ENCODE peak calls at places on chromosomes 4 and X, in eight cellular contexts. Y is A172, H is fibroblast of the conjunctiva, M is left lung, A is NCI-H146, P is RCC 7860, J is SW480, L is neural crest cell. E is an unnamed sample.

GRCh38 chrX:119647552-119648420 is 41.6 kb upstream of the NKRF start:
- DNase-seq in Y (no peak), H (no peak), M (no peak), A (no peak), P (no peak), J (no peak), L (no peak), E (no peak)

GRCh38 chr4:144658908-144659307 is 13.0 kb downstream of the HHIP start:
- DNase-seq in Y (peak), H (no peak), M (no peak), A (no peak), P (no peak), J (no peak), L (no peak), E (no peak)

GRCh38 chr4:174119051-174119450 is 164.4 kb downstream of the FBXO8 start:
- DNase-seq in Y (peak), H (peak), M (no peak), A (no peak), P (no peak), J (no peak), L (no peak), E (no peak)

GRCh38 chr4:101280866-101281600 is 66.3 kb downstream of the PPP3CA start:
- DNase-seq in Y (no peak), H (no peak), M (no peak), A (no peak), P (no peak), J (no peak), L (no peak), E (no peak)

GRCh38 chrX:49987651-49988050 is 65.3 kb downstream of the CLCN5 start:
- DNase-seq in Y (no peak), H (no peak), M (no peak), A (no peak), P (no peak), J (no peak), L (no peak), E (no peak)

GRCh38 chrX:56783450-56783831 is 54.4 kb downstream of the NBDY start:
- DNase-seq in Y (no peak), H (peak), M (no peak), A (peak), P (no peak), J (no peak), L (no peak), E (no peak)

GRCh38 chr4:143555676-143556075 is 42.2 kb downstream of the SMARCA5 start:
- DNase-seq in Y (no peak), H (no peak), M (no peak), A (no peak), P (no peak), J (no peak), L (no peak), E (no peak)

GRCh38 chr4:157075811-157076577 is at the start of gene GLRB:
- DNase-seq in Y (no peak), H (no peak), M (peak), A (peak), P (no peak), J (no peak), L (peak), E (no peak)

GRCh38 chr4:168639914-168640313 is 143.1 kb downstream of the PALLD start:
- DNase-seq in Y (no peak), H (no peak), M (no peak), A (no peak), P (no peak), J (no peak), L (no peak), E (no peak)

GRCh38 chr4:69991016-69991415 is 4.8 kb upstream of the STATH start:
- DNase-seq in Y (no peak), H (no peak), M (no peak), A (no peak), P (no peak), J (no peak), L (no peak), E (no peak)

GRCh38 chr4:152258391-152258790 is 277.5 kb downstream of the FBXW7 start:
- DNase-seq in Y (no peak), H (no peak), M (no peak), A (no peak), P (no peak), J (no peak), L (no peak), E (no peak)

GRCh38 chrX:99398578-99398977 is 1011.5 kb downstream of the PCDH19 start:
- DNase-seq in Y (no peak), H (no peak), M (no peak), A (no peak), P (no peak), J (no peak), L (no peak), E (no peak)

GRCh38 chr4:128475597-128475996 is 188.0 kb upstream of the PGRMC2 start:
- DNase-seq in Y (no peak), H (no peak), M (no peak), A (no peak), P (no peak), J (no peak), L (no peak), E (no peak)

GRCh38 chrX:130086414-130087207 is 23.7 kb downstream of the ELF4 start:
- DNase-seq in Y (no peak), H (no peak), M (peak), A (peak), P (no peak), J (no peak), L (no peak), E (no peak)

GRCh38 chr4:66991521-66991920 is 553.8 kb downstream of the CENPC start:
- DNase-seq in Y (no peak), H (no peak), M (no peak), A (no peak), P (no peak), J (no peak), L (no peak), E (no peak)

GRCh38 chr4:108172780-108173598 is 4.3 kb upstream of the LEF1 start:
- DNase-seq in Y (peak), H (no peak), M (peak), A (peak), P (peak), J (peak), L (peak), E (no peak)

GRCh38 chr4:164872481-164872880 is 4.5 kb upstream of the APELA start:
- DNase-seq in Y (no peak), H (no peak), M (no peak), A (no peak), P (no peak), J (no peak), L (no peak), E (no peak)

GRCh38 chrX:68249401-68249831 is 183.9 kb downstream of the OPHN1 start:
- DNase-seq in Y (no peak), H (peak), M (no peak), A (no peak), P (no peak), J (no peak), L (no peak), E (no peak)

GRCh38 chr4:158934996-158935669 is 166.3 kb downstream of the FNIP2 start:
- DNase-seq in Y (no peak), H (no peak), M (no peak), A (no peak), P (no peak), J (no peak), L (no peak), E (no peak)

GRCh38 chr4:87716350-87717041 is 66.4 kb downstream of the DMP1 start:
- DNase-seq in Y (no peak), H (no peak), M (no peak), A (no peak), P (no peak), J (no peak), L (no peak), E (no peak)

GRCh38 chrX:65451663-65452062 is 82.9 kb downstream of the LAS1L start:
- DNase-seq in Y (peak), H (peak), M (no peak), A (peak), P (peak), J (peak), L (peak), E (no peak)

GRCh38 chrX:45198706-45199105 is 2.0 kb downstream of the DIPK2B start:
- DNase-seq in Y (no peak), H (no peak), M (no peak), A (no peak), P (no peak), J (no peak), L (no peak), E (no peak)

GRCh38 chr4:2932561-2932950 is 30.6 kb downstream of the NOP14 start:
- DNase-seq in Y (no peak), H (no peak), M (peak), A (no peak), P (no peak), J (no peak), L (no peak), E (peak)

GRCh38 chrX:127030011-127030738 is 210.6 kb downstream of the PRR32 start:
- DNase-seq in Y (no peak), H (no peak), M (no peak), A (no peak), P (no peak), J (no peak), L (no peak), E (no peak)

GRCh38 chr4:128707864-128708263 is 101.6 kb upstream of the JADE1 start:
- DNase-seq in Y (no peak), H (peak), M (no peak), A (no peak), P (no peak), J (no peak), L (no peak), E (no peak)

GRCh38 chrX:150897371-150898319 is 823 bp downstream of the CD99L2 start:
- DNase-seq in Y (peak), H (no peak), M (peak), A (peak), P (no peak), J (no peak), L (no peak), E (no peak)

GRCh38 chrX:44482575-44482974 is 60.1 kb downstream of the FUNDC1 start:
- DNase-seq in Y (no peak), H (no peak), M (no peak), A (no peak), P (no peak), J (no peak), L (no peak), E (no peak)

GRCh38 chrX:58025979-58026378 is 115.7 kb upstream of the ZXDA start:
- DNase-seq in Y (peak), H (no peak), M (no peak), A (peak), P (peak), J (peak), L (no peak), E (no peak)

GRCh38 chr4:74364649-74365491 is at the start of gene EREG:
- DNase-seq in Y (no peak), H (peak), M (peak), A (peak), P (peak), J (peak), L (peak), E (peak)

GRCh38 chr4:36990108-36990872 is 254.3 kb upstream of the NWD2 start:
- DNase-seq in Y (no peak), H (no peak), M (no peak), A (no peak), P (no peak), J (no peak), L (no peak), E (no peak)

GRCh38 chrX:132612990-132613564 is 124.2 kb upstream of the MBNL3 start:
- DNase-seq in Y (no peak), H (peak), M (no peak), A (peak), P (no peak), J (peak), L (peak), E (no peak)

GRCh38 chrX:148290937-148291336 is 209.5 kb upstream of the AFF2 start:
- DNase-seq in Y (no peak), H (no peak), M (no peak), A (no peak), P (no peak), J (no peak), L (no peak), E (no peak)

GRCh38 chr4:7968262-7968896 is 28.7 kb upstream of the AFAP1 start:
- DNase-seq in Y (no peak), H (no peak), M (no peak), A (no peak), P (no peak), J (no peak), L (no peak), E (no peak)